ENCODE peak calls at places on chromosomes 6 and 20, in eight cellular contexts. One of them, this sample, is unnamed.

GRCh38 chr6:116615937-116616756 is at the start of gene RSPH4A:
- DNase-seq in mammary epithelial cell: peak
- DNase-seq in MM.1S: peak
- DNase-seq in GM12865: peak
- DNase-seq in CD8-positive, alpha-beta T cell: peak
- DNase-seq in cardiac fibroblast: peak
- DNase-seq in astrocyte of the spinal cord: peak
- DNase-seq in fibroblast of pulmonary artery: peak
- DNase-seq in this sample: peak

GRCh38 chr6:40344566-40345185 is 242.5 kb downstream of the LRFN2 start:
- DNase-seq in cardiac fibroblast: no peak
- DNase-seq in fibroblast of pulmonary artery: no peak
- DNase-seq in mammary epithelial cell: no peak
- DNase-seq in GM12865: no peak
- DNase-seq in MM.1S: no peak
- DNase-seq in CD8-positive, alpha-beta T cell: no peak
- DNase-seq in astrocyte of the spinal cord: no peak
- DNase-seq in this sample: no peak

GRCh38 chr6:167791780-167792478 is 34.8 kb upstream of the AFDN start:
- DNase-seq in astrocyte of the spinal cord: no peak
- DNase-seq in GM12865: no peak
- DNase-seq in fibroblast of pulmonary artery: no peak
- DNase-seq in CD8-positive, alpha-beta T cell: no peak
- DNase-seq in mammary epithelial cell: no peak
- DNase-seq in cardiac fibroblast: no peak
- DNase-seq in MM.1S: no peak
- DNase-seq in this sample: no peak

GRCh38 chr6:5082487-5083306 is 2.4 kb upstream of the PPP1R3G start:
- DNase-seq in CD8-positive, alpha-beta T cell: no peak
- DNase-seq in fibroblast of pulmonary artery: peak
- DNase-seq in GM12865: no peak
- DNase-seq in cardiac fibroblast: peak
- DNase-seq in mammary epithelial cell: peak
- DNase-seq in astrocyte of the spinal cord: peak
- DNase-seq in MM.1S: no peak
- DNase-seq in this sample: peak

GRCh38 chr6:133768656-133769295 is 120.1 kb upstream of the TCF21 start:
- DNase-seq in cardiac fibroblast: peak
- DNase-seq in astrocyte of the spinal cord: no peak
- DNase-seq in fibroblast of pulmonary artery: peak
- DNase-seq in MM.1S: no peak
- DNase-seq in CD8-positive, alpha-beta T cell: no peak
- DNase-seq in mammary epithelial cell: peak
- DNase-seq in GM12865: no peak
- DNase-seq in this sample: no peak

GRCh38 chr20:54345301-54345724 is 130.1 kb upstream of the DOK5 start:
- DNase-seq in fibroblast of pulmonary artery: peak
- DNase-seq in astrocyte of the spinal cord: peak
- DNase-seq in cardiac fibroblast: peak
- DNase-seq in MM.1S: no peak
- DNase-seq in mammary epithelial cell: peak
- DNase-seq in GM12865: no peak
- DNase-seq in CD8-positive, alpha-beta T cell: no peak
- DNase-seq in this sample: peak

GRCh38 chr6:72552938-72553337 is 68.9 kb upstream of the KCNQ5 start:
- DNase-seq in CD8-positive, alpha-beta T cell: no peak
- DNase-seq in astrocyte of the spinal cord: peak
- DNase-seq in mammary epithelial cell: peak
- DNase-seq in GM12865: no peak
- DNase-seq in cardiac fibroblast: peak
- DNase-seq in fibroblast of pulmonary artery: peak
- DNase-seq in MM.1S: no peak
- DNase-seq in this sample: peak

GRCh38 chr20:57760698-57761412 is 51.0 kb upstream of the PMEPA1 start:
- DNase-seq in GM12865: peak
- DNase-seq in fibroblast of pulmonary artery: no peak
- DNase-seq in cardiac fibroblast: no peak
- DNase-seq in CD8-positive, alpha-beta T cell: no peak
- DNase-seq in MM.1S: no peak
- DNase-seq in mammary epithelial cell: peak
- DNase-seq in astrocyte of the spinal cord: no peak
- DNase-seq in this sample: no peak

GRCh38 chr20:63747622-63748355 is 8.2 kb downstream of the SLC2A4RG start:
- DNase-seq in cardiac fibroblast: no peak
- DNase-seq in astrocyte of the spinal cord: no peak
- DNase-seq in CD8-positive, alpha-beta T cell: no peak
- DNase-seq in mammary epithelial cell: no peak
- DNase-seq in fibroblast of pulmonary artery: no peak
- DNase-seq in MM.1S: no peak
- DNase-seq in GM12865: no peak
- DNase-seq in this sample: no peak

GRCh38 chr6:167797079-167797870 is 29.4 kb upstream of the AFDN start:
- DNase-seq in astrocyte of the spinal cord: no peak
- DNase-seq in MM.1S: no peak
- DNase-seq in cardiac fibroblast: no peak
- DNase-seq in CD8-positive, alpha-beta T cell: no peak
- DNase-seq in GM12865: no peak
- DNase-seq in fibroblast of pulmonary artery: no peak
- DNase-seq in mammary epithelial cell: no peak
- DNase-seq in this sample: no peak

GRCh38 chr20:10261702-10262101 is 43.1 kb downstream of the SNAP25 start:
- DNase-seq in mammary epithelial cell: no peak
- DNase-seq in MM.1S: no peak
- DNase-seq in astrocyte of the spinal cord: no peak
- DNase-seq in fibroblast of pulmonary artery: no peak
- DNase-seq in GM12865: no peak
- DNase-seq in cardiac fibroblast: no peak
- DNase-seq in CD8-positive, alpha-beta T cell: no peak
- DNase-seq in this sample: no peak

GRCh38 chr6:89346433-89346832 is 6.1 kb downstream of the UBE2J1 start:
- DNase-seq in astrocyte of the spinal cord: peak
- DNase-seq in GM12865: no peak
- DNase-seq in cardiac fibroblast: no peak
- DNase-seq in fibroblast of pulmonary artery: no peak
- DNase-seq in MM.1S: no peak
- DNase-seq in mammary epithelial cell: no peak
- DNase-seq in CD8-positive, alpha-beta T cell: no peak
- DNase-seq in this sample: no peak

GRCh38 chr6:35475573-35475972 is 7.4 kb downstream of the RPL10A start:
- DNase-seq in mammary epithelial cell: no peak
- DNase-seq in fibroblast of pulmonary artery: no peak
- DNase-seq in astrocyte of the spinal cord: no peak
- DNase-seq in GM12865: no peak
- DNase-seq in cardiac fibroblast: no peak
- DNase-seq in MM.1S: no peak
- DNase-seq in CD8-positive, alpha-beta T cell: no peak
- DNase-seq in this sample: no peak

GRCh38 chr20:10929023-10929422 is 255.2 kb upstream of the JAG1 start:
- DNase-seq in cardiac fibroblast: peak
- DNase-seq in GM12865: no peak
- DNase-seq in mammary epithelial cell: no peak
- DNase-seq in CD8-positive, alpha-beta T cell: no peak
- DNase-seq in MM.1S: no peak
- DNase-seq in fibroblast of pulmonary artery: no peak
- DNase-seq in astrocyte of the spinal cord: no peak
- DNase-seq in this sample: no peak

GRCh38 chr6:114783083-114783482 is 440.3 kb upstream of the HS3ST5 start:
- DNase-seq in cardiac fibroblast: no peak
- DNase-seq in GM12865: no peak
- DNase-seq in CD8-positive, alpha-beta T cell: no peak
- DNase-seq in astrocyte of the spinal cord: no peak
- DNase-seq in mammary epithelial cell: peak
- DNase-seq in MM.1S: no peak
- DNase-seq in fibroblast of pulmonary artery: no peak
- DNase-seq in this sample: no peak

GRCh38 chr6:114785235-114786127 is 442.7 kb upstream of the HS3ST5 start:
- DNase-seq in CD8-positive, alpha-beta T cell: no peak
- DNase-seq in GM12865: no peak
- DNase-seq in fibroblast of pulmonary artery: peak
- DNase-seq in cardiac fibroblast: no peak
- DNase-seq in MM.1S: peak
- DNase-seq in mammary epithelial cell: peak
- DNase-seq in astrocyte of the spinal cord: peak
- DNase-seq in this sample: no peak

DNA sequence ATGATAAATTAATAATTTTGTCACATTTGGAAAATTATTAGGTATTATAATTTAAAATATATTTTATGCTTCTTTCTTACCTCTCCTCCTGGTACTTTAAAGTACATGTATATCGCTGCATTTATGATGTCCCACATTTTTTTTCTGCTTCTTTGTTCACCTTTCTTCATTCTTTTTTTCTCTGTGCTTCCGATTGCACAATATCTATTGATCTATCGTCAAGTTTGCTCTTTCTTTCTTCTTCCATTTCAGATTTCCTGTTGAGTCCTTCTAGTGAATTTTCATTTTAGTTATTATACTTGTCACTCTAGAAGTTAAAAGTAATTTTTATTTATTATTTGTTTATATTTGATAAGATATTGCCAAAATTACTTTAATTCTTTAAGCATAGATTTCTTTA is 441.0 kb upstream of the HS3ST5 start:
- DNase-seq in astrocyte of the spinal cord: no peak
- DNase-seq in MM.1S: no peak
- DNase-seq in CD8-positive, alpha-beta T cell: no peak
- DNase-seq in GM12865: no peak
- DNase-seq in cardiac fibroblast: no peak
- DNase-seq in fibroblast of pulmonary artery: no peak
- DNase-seq in mammary epithelial cell: no peak
- DNase-seq in this sample: no peak
- H3K4me3 ChIP-seq in astrocyte of the spinal cord: no peak
- H3K4me3 ChIP-seq in MM.1S: no peak
- H3K4me3 ChIP-seq in CD8-positive, alpha-beta T cell: no peak
- H3K4me3 ChIP-seq in GM12865: no peak
- H3K4me3 ChIP-seq in cardiac fibroblast: no peak
- H3K4me3 ChIP-seq in fibroblast of pulmonary artery: no peak
- H3K4me3 ChIP-seq in mammary epithelial cell: no peak
- H3K4me3 ChIP-seq in this sample: no peak

DNA sequence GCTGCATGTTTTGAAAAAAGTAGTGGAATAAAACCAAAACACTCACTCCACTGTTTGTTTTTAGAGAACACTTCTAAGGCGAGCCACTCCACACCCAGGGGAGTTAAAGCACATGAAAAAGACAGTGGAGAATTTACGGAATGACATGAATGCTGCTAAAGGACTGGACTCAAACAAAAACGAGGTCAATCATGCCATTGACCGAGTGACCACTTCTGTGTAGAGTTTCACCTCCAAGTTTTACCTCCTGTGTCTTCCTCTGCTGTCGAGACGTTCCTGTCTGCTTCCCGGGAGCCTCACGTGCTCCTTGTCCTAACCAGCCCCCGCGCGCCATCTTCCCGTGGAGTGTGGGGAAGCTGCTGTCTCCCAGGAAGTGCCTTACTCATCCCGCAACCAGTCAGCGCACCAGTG is 127.8 kb downstream of the LRRC1 start:
- DNase-seq in cardiac fibroblast: peak
- DNase-seq in mammary epithelial cell: no peak
- DNase-seq in GM12865: no peak
- DNase-seq in MM.1S: no peak
- DNase-seq in fibroblast of pulmonary artery: no peak
- DNase-seq in CD8-positive, alpha-beta T cell: no peak
- DNase-seq in astrocyte of the spinal cord: peak
- DNase-seq in this sample: peak
- TF ChIP-seq CTCF in cardiac fibroblast: no peak
- TF ChIP-seq CTCF in mammary epithelial cell: no peak
- TF ChIP-seq CTCF in GM12865: no peak
- TF ChIP-seq CTCF in MM.1S: no peak
- TF ChIP-seq CTCF in fibroblast of pulmonary artery: no peak
- TF ChIP-seq CTCF in CD8-positive, alpha-beta T cell: no peak
- TF ChIP-seq CTCF in astrocyte of the spinal cord: no peak
- TF ChIP-seq CTCF in this sample: no peak

GRCh38 chr6:42724825-42725224 is 2.4 kb upstream of the PRPH2 start:
- DNase-seq in MM.1S: no peak
- DNase-seq in CD8-positive, alpha-beta T cell: no peak
- DNase-seq in fibroblast of pulmonary artery: no peak
- DNase-seq in astrocyte of the spinal cord: no peak
- DNase-seq in cardiac fibroblast: no peak
- DNase-seq in mammary epithelial cell: no peak
- DNase-seq in GM12865: no peak
- DNase-seq in this sample: no peak

GRCh38 chr6:42727084-42727601 is 4.7 kb upstream of the PRPH2 start:
- DNase-seq in cardiac fibroblast: no peak
- DNase-seq in MM.1S: no peak
- DNase-seq in mammary epithelial cell: no peak
- DNase-seq in fibroblast of pulmonary artery: no peak
- DNase-seq in GM12865: peak
- DNase-seq in astrocyte of the spinal cord: no peak
- DNase-seq in CD8-positive, alpha-beta T cell: no peak
- DNase-seq in this sample: no peak

GRCh38 chr6:42726485-42727083 is 4.2 kb upstream of the PRPH2 start:
- DNase-seq in mammary epithelial cell: peak
- DNase-seq in cardiac fibroblast: peak
- DNase-seq in GM12865: peak
- DNase-seq in fibroblast of pulmonary artery: peak
- DNase-seq in MM.1S: peak
- DNase-seq in CD8-positive, alpha-beta T cell: peak
- DNase-seq in astrocyte of the spinal cord: peak
- DNase-seq in this sample: peak

GRCh38 chr6:42727627-42728026 is 5.2 kb upstream of the PRPH2 start:
- DNase-seq in fibroblast of pulmonary artery: no peak
- DNase-seq in GM12865: no peak
- DNase-seq in cardiac fibroblast: no peak
- DNase-seq in astrocyte of the spinal cord: no peak
- DNase-seq in mammary epithelial cell: no peak
- DNase-seq in CD8-positive, alpha-beta T cell: no peak
- DNase-seq in MM.1S: no peak
- DNase-seq in this sample: no peak

GRCh38 chr6:42726026-42726425 is 3.6 kb upstream of the PRPH2 start:
- DNase-seq in cardiac fibroblast: no peak
- DNase-seq in MM.1S: no peak
- DNase-seq in astrocyte of the spinal cord: no peak
- DNase-seq in CD8-positive, alpha-beta T cell: no peak
- DNase-seq in mammary epithelial cell: no peak
- DNase-seq in GM12865: no peak
- DNase-seq in fibroblast of pulmonary artery: no peak
- DNase-seq in this sample: no peak
- H3K4me3 ChIP-seq in cardiac fibroblast: no peak
- H3K4me3 ChIP-seq in MM.1S: peak
- H3K4me3 ChIP-seq in astrocyte of the spinal cord: no peak
- H3K4me3 ChIP-seq in CD8-positive, alpha-beta T cell: peak
- H3K4me3 ChIP-seq in mammary epithelial cell: no peak
- H3K4me3 ChIP-seq in GM12865: no peak
- H3K4me3 ChIP-seq in fibroblast of pulmonary artery: no peak
- H3K4me3 ChIP-seq in this sample: peak

DNA sequence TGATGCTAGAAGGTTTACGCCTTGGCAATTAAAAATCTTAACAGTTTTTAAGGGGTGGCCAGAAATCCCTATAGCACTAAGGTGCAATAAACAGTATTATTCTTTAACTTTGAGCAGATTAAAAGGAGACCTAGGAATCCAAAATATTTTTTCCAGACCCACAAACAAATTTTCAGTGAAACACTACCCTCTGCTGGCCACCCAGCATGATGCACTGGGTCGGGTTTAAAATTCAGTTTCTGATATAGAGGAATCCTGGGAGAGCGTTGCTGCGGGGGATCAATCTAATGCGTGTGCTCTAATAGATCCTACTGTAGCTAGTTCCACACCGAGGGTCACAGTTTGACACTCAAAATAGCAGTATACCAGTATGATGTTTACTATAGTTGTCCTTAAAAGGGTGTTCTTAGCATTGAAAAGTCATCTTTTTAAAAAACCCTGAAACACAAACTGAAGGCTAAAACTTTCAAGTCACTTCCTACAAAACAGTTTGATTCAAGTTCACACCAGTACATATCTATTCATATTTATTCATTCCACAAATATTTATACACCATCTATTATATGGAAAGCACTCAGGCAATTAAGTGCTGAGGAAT is 10.2 kb downstream of the UBE3D start:
- DNase-seq in mammary epithelial cell: no peak
- DNase-seq in fibroblast of pulmonary artery: peak
- DNase-seq in CD8-positive, alpha-beta T cell: no peak
- DNase-seq in cardiac fibroblast: peak
- DNase-seq in astrocyte of the spinal cord: peak
- DNase-seq in GM12865: peak
- DNase-seq in MM.1S: peak
- DNase-seq in this sample: peak
- TF ChIP-seq CTCF in mammary epithelial cell: peak
- TF ChIP-seq CTCF in fibroblast of pulmonary artery: peak
- TF ChIP-seq CTCF in CD8-positive, alpha-beta T cell: peak
- TF ChIP-seq CTCF in cardiac fibroblast: peak
- TF ChIP-seq CTCF in astrocyte of the spinal cord: peak
- TF ChIP-seq CTCF in GM12865: peak
- TF ChIP-seq CTCF in MM.1S: peak
- TF ChIP-seq CTCF in this sample: peak

This sample was measured in AG10803.